ENCODE peak calls at places on chromosomes 4 and X, in five cellular contexts. K, B, X, U and W are unnamed samples.

GRCh38 chrX:6849711-6850415 is 297.6 kb upstream of the STS start:
- DNase-seq in K (no peak), B (no peak), X (peak; percentile 16), U (no peak), W (no peak)

GRCh38 chr4:39825741-39826231 is 127.8 kb downstream of the UBE2K start:
- DNase-seq in K (peak; percentile 72), B (peak; percentile 65), X (peak; percentile 60), U (peak; percentile 63), W (no peak)

GRCh38 chr4:41079871-41080565 is 134.3 kb downstream of the APBB2 start:
- DNase-seq in K (no peak), B (no peak), X (no peak), U (no peak), W (no peak)

GRCh38 chr4:85762204-85762884 is 287.4 kb downstream of the ARHGAP24 start:
- DNase-seq in K (peak; percentile 97), B (peak; percentile 67), X (no peak), U (no peak), W (no peak)

GRCh38 chr4:189519189-189519588 is 421.5 kb upstream of the FRG1 start:
- DNase-seq in K (no peak), B (no peak), X (no peak), U (no peak), W (no peak)

GRCh38 chr4:48337726-48338125 is 3.6 kb upstream of the SLAIN2 start:
- DNase-seq in K (no peak), B (peak; percentile 68), X (no peak), U (no peak), W (no peak)

GRCh38 chr4:119743644-119744043 is 115.0 kb upstream of the PDE5A start:
- DNase-seq in K (no peak), B (no peak), X (no peak), U (no peak), W (no peak)

GRCh38 chr4:79913581-79913980 is 159.4 kb downstream of the ANTXR2 start:
- DNase-seq in K (peak; percentile 50), B (no peak), X (no peak), U (peak; percentile 7), W (no peak)

GRCh38 chr4:102578819-102579218 is 77.7 kb downstream of the NFKB1 start:
- DNase-seq in K (no peak), B (no peak), X (peak; percentile 95), U (no peak), W (peak; percentile 28)

GRCh38 chr4:81213671-81214070 is 1.4 kb downstream of the PRKG2 start:
- DNase-seq in K (no peak), B (no peak), X (no peak), U (no peak), W (no peak)
- H3K4me3 ChIP-seq in K (no peak overlapping the region), B (no peak overlapping the region), X (no peak overlapping the region), U (no peak overlapping the region), W (no peak overlapping the region)

DNA sequence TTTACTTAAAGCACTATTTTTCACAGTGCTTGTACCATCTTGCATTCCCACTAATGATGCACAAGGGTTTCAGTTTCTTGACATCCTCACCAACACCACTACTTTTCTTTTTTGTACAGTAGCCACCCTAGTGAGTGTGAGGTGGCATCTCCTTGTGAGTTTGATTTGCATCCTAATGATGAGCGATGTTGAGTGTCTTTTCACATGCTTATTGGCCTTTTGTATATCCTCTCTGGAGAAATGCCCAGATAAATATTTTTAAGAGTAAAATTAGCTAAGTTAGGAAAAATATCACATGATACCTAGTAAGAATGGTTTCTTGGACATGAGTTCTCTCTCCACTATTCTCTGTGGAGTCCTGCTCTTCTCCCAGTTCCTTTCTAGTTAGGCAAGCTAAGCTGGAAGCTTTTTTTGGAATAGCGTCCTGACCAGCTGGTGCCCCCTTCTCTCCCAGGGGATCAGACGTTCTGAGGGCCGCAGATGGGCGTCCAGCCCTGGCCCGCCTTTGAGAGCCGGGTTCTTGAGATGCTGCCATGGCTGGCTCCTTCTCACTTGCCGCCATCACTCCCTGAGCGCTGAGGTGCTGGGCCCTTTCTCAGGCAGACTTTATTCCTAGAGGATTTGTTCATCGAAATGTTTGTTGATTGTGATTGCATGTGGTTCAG is 132.1 kb downstream of the ARHGAP10 start:
- DNase-seq in K (peak; percentile 29), B (no peak), X (no peak), U (no peak), W (no peak)
- H3K4me3 ChIP-seq in K (no peak overlapping the region), B (no peak overlapping the region), X (no peak overlapping the region), U (no peak overlapping the region), W (no peak overlapping the region)

DNA sequence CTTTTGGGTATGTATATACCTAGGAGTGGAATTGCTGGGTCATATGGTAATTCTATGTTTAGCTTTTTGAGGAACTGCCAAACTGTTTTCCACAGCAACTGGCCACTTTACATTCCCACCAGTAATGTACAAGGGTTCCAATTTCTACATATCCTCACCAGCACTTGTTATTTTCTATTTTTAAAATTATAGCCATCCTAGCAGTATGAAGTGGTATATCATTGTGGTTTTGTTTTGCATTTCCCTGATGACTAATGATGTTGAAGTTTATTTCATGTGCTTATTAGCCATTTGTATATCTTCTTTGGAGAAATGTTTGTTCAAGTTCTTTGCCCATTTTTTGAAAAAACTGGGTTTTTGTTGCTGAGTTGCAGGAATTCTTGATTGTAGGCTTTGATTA is 39.6 kb downstream of the TMEM164 start:
- DNase-seq in K (no peak), B (peak; percentile 7), X (no peak), U (no peak), W (no peak)
- H3K4me3 ChIP-seq in K (no peak overlapping the region), B (no peak overlapping the region), X (no peak overlapping the region), U (no peak overlapping the region), W (no peak overlapping the region)

GRCh38 chr4:36399762-36400353 is 118.4 kb downstream of the DTHD1 start:
- DNase-seq in K (no peak), B (peak; percentile 53), X (no peak), U (no peak), W (peak; percentile 32)
- H3K4me3 ChIP-seq in K (no peak overlapping the region), B (no peak overlapping the region), X (no peak overlapping the region), U (no peak overlapping the region), W (no peak overlapping the region)

DNA sequence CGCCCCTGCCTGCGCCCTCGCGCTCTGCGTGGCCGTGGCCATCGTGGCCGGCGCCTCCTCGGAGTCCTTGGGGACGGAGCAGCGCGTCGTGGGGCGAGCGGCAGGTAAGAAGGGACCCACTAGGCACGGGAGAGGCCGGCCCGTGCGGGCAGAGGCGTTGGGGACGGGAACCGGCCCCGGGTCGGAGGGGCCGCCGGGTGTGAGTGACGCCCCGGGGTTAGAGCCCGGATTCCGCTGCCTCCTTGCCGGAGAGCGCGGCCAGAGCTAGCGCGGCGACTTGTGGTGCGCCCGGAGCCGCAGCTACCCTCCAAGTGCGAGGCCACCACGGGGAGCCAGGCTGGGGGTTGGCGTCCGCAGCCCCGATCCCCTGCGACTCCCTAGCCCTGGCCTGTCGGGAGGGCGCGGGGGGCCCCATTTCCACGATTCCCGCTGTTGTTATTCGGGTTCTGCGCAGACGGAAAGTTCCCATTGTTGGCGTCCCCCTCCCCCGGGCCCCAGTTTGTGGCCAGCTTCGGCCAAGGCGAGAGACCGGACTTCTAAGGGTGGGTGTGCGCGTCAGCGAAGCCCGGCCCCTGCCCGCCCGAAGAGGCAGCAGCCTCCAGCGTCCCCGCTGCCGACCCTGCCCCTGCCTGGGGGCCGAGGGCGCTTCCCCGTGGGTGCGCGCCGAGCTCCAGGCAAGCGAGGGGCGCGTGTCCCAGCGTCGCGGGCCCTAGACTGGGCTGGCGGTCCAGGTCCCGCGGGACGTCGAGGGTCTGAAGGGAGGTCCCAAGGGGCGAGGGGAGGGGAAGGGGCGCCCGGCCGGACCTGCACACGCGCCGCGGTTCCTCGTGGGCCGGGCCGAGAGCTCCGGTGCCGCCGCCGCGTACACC is 1.1 kb downstream of the FGFR3 start:
- DNase-seq in K (no peak), B (no peak), X (peak; percentile 57), U (no peak), W (no peak)
- H3K4me3 ChIP-seq in K (peak overlapping the region; percentile 41), B (no peak overlapping the region), X (peak overlapping the region; percentile 70), U (peak overlapping the region; percentile 5), W (peak overlapping the region; percentile 29)

GRCh38 chrX:134375691-134376090 is 84.3 kb upstream of the HPRT1 start:
- DNase-seq in K (no peak), B (no peak), X (no peak), U (no peak), W (no peak)
- H3K4me3 ChIP-seq in K (no peak overlapping the region), B (peak overlapping the region; percentile 94), X (no peak overlapping the region), U (peak overlapping the region; percentile 4), W (no peak overlapping the region)

DNA sequence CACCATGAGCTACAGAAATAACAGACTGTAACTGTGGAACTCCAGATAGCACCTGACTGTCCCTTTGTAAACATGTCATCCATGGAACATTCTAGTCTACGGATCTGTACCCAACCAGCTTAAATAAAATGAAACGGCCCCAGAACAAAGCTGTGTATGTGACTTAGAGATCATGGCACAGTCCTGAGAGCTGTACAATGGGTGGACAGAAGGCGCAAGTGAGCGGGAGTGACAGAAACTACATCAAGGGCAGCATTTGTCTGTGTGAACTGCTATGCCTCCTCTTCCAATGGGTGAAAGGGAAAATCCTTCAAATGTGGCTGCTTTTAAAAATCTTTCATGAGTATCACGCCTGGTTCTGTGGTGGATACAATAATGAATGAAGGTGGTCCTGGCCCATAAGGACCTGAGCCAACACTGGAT is 72.5 kb downstream of the FAT1 start:
- DNase-seq in K (no peak), B (no peak), X (no peak), U (no peak), W (no peak)
- H3K4me3 ChIP-seq in K (no peak overlapping the region), B (no peak overlapping the region), X (no peak overlapping the region), U (peak overlapping the region; percentile 51), W (no peak overlapping the region)

GRCh38 chrX:145715641-145716138 is 101.9 kb upstream of the SLITRK2 start:
- DNase-seq in K (no peak), B (no peak), X (no peak), U (no peak), W (no peak)
- H3K4me3 ChIP-seq in K (no peak overlapping the region), B (no peak overlapping the region), X (no peak overlapping the region), U (no peak overlapping the region), W (no peak overlapping the region)

DNA sequence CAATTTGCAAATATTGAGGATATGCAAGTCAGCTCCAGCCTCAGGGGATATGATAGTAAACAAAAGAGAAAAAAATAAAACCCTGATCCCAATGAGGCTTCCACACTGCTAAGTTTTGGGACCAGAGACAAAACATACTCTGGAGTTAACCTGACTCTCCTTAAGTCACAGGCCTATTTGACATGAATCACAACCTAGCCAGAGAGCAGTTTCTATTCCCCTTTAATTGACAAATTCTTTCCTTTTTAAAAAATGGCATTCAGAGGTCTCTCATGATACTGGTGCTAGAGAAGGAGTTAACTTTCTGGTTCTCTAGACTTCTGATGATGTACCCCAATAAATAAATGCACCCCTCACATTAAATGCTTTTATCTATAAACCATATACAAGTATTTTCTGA is 8.8 kb downstream of the ACSL1 start:
- DNase-seq in K (no peak), B (no peak), X (no peak), U (no peak), W (no peak)
- H3K4me3 ChIP-seq in K (no peak overlapping the region), B (no peak overlapping the region), X (no peak overlapping the region), U (no peak overlapping the region), W (no peak overlapping the region)

DNA sequence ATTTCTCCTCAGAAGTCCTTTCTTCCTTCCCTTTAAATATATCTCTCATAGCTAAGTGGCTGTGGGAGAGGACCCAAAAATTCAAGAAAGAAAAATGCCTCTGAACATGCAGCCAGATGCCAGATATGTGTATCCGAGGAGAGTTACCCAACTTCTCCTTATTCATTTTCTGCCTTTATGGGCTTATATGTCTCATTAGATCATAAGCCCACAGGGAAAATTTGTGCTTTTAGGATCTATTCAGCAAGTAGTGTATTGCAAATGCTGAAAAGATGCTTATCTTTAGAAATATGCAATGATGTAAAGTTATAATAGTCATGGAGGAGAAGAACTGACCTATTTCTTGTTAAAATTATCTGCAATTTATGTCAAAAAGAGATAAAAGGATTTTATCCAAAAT is 371.8 kb upstream of the NOCT start:
- DNase-seq in K (peak; percentile 70), B (no peak), X (no peak), U (no peak), W (no peak)
- H3K4me3 ChIP-seq in K (no peak overlapping the region), B (no peak overlapping the region), X (no peak overlapping the region), U (no peak overlapping the region), W (no peak overlapping the region)